ENCODE peak calls at places on chromosomes 2 and 18, in seven cellular contexts. P, M, N, U, J, Z and D are unnamed samples.

GRCh38 chr18:24268784-24269550 is 128.7 kb downstream of the OSBPL1A start:
- DNase-seq in N (no peak), P (no peak), U (no peak), J (no peak), M (no peak), Z (no peak), D (no peak)

GRCh38 chr18:44708451-44709083 is 27.9 kb downstream of the SETBP1 start:
- DNase-seq in Z (no peak), P (no peak), N (no peak), M (no peak), U (no peak), J (no peak), D (no peak)

GRCh38 chr2:10581990-10582389 is 107.8 kb downstream of the NOL10 start:
- DNase-seq in N (no peak), M (no peak), U (no peak), P (no peak), J (no peak), Z (no peak), D (no peak)

GRCh38 chr2:219658861-219659260 is 31.4 kb downstream of the SLC4A3 start:
- DNase-seq in N (no peak), Z (no peak), J (no peak), U (no peak), P (no peak), M (no peak), D (no peak)

GRCh38 chr2:202989749-202990148 is 24.9 kb upstream of the NBEAL1 start:
- DNase-seq in P (no peak), J (no peak), U (no peak), M (no peak), N (no peak), Z (no peak), D (no peak)

GRCh38 chr2:54558188-54558975 is 102.3 kb downstream of the SPTBN1 start:
- DNase-seq in J (no peak), P (peak), Z (peak), M (peak), U (peak), N (peak), D (peak)

GRCh38 chr2:60552096-60552850 is 1.2 kb downstream of the BCL11A start:
- DNase-seq in Z (peak), M (no peak), N (no peak), P (no peak), U (no peak), J (no peak), D (no peak)

GRCh38 chr2:176165598-176166055 is 8.5 kb downstream of the HOXD3 start:
- DNase-seq in Z (no peak), J (no peak), P (no peak), M (no peak), U (no peak), N (no peak), D (no peak)

GRCh38 chr18:30632058-30632718 is 410.4 kb downstream of the DSC3 start:
- DNase-seq in N (no peak), M (no peak), J (no peak), Z (no peak), P (no peak), U (peak), D (no peak)

GRCh38 chr2:190744041-190744440 is 95.2 kb downstream of the NAB1 start:
- DNase-seq in U (no peak), J (no peak), Z (no peak), N (no peak), M (no peak), P (no peak), D (no peak)

GRCh38 chr2:105396254-105397024 is 2.4 kb downstream of the FHL2 start:
- DNase-seq in U (no peak), J (no peak), N (peak), M (peak), P (peak), Z (no peak), D (no peak)

GRCh38 chr2:39898934-39899333 is 119.9 kb upstream of the THUMPD2 start:
- DNase-seq in U (no peak), M (no peak), P (no peak), N (no peak), J (no peak), Z (no peak), D (no peak)

GRCh38 chr2:86628091-86628522 is 4.4 kb upstream of the RNF103 start:
- DNase-seq in N (peak), Z (no peak), J (peak), P (no peak), U (no peak), M (no peak), D (no peak)

GRCh38 chr2:178298785-178299212 is 104.5 kb downstream of the OSBPL6 start:
- DNase-seq in N (no peak), U (no peak), M (peak), Z (no peak), J (no peak), P (no peak), D (no peak)

GRCh38 chr2:236167297-236168109 is 683 bp downstream of the GBX2 start:
- DNase-seq in M (no peak), Z (peak), N (no peak), J (no peak), U (no peak), P (peak), D (peak)

GRCh38 chr2:181457121-181457740 is at the start of gene ITGA4:
- DNase-seq in M (no peak), J (peak), N (no peak), U (peak), Z (peak), P (peak), D (no peak)

GRCh38 chr2:148725569-148725968 is 81.0 kb downstream of the EPC2 start:
- DNase-seq in N (no peak), Z (no peak), M (no peak), U (no peak), P (no peak), J (no peak), D (no peak)

GRCh38 chr18:79401494-79402208 is 5.9 kb downstream of the NFATC1 start:
- DNase-seq in P (no peak), U (no peak), M (no peak), N (no peak), J (no peak), Z (no peak), D (no peak)

GRCh38 chr2:182078988-182079602 is 93.4 kb downstream of the PPP1R1C start:
- DNase-seq in Z (no peak), M (no peak), P (no peak), J (no peak), U (no peak), N (no peak), D (no peak)

GRCh38 chr18:26457611-26458350 is 90.6 kb downstream of the KCTD1 start:
- DNase-seq in J (no peak), U (peak), N (no peak), M (no peak), P (peak), Z (no peak), D (no peak)

GRCh38 chr2:32931945-32932709 is 14.6 kb upstream of the LTBP1 start:
- DNase-seq in N (no peak), M (no peak), P (no peak), J (no peak), U (no peak), Z (no peak), D (peak)

GRCh38 chr18:2655954-2656236 is 369 bp downstream of the SMCHD1 start:
- DNase-seq in P (peak), N (no peak), M (peak), U (no peak), Z (no peak), J (no peak), D (peak)

GRCh38 chr2:7736646-7737305 is 819.6 kb downstream of the RNF144A start:
- DNase-seq in Z (no peak), M (no peak), U (no peak), P (no peak), N (no peak), J (no peak), D (no peak)

GRCh38 chr2:39733070-39733674 is 45.9 kb downstream of the THUMPD2 start:
- DNase-seq in P (no peak), J (no peak), M (no peak), Z (no peak), U (no peak), N (no peak), D (no peak)

GRCh38 chr2:182858671-182859070 is 7.8 kb downstream of the FRZB start:
- DNase-seq in P (no peak), N (no peak), J (no peak), U (no peak), M (no peak), Z (no peak), D (no peak)

GRCh38 chr2:1752751-1753150 is 8.4 kb upstream of the PXDN start:
- DNase-seq in N (no peak), J (no peak), P (no peak), M (no peak), U (no peak), Z (no peak), D (no peak)

GRCh38 chr2:8608411-8608954 is 73.4 kb upstream of the ID2 start:
- DNase-seq in N (no peak), M (no peak), Z (no peak), P (no peak), J (peak), U (no peak), D (no peak)

GRCh38 chr2:160494243-160494642 is 636 bp upstream of the RBMS1 start:
- DNase-seq in J (no peak), P (no peak), U (no peak), N (no peak), M (no peak), Z (no peak), D (no peak)

GRCh38 chr2:27807476-27807875 is 36.0 kb downstream of the MRPL33 start:
- DNase-seq in J (no peak), U (no peak), N (peak), P (peak), M (peak), Z (peak), D (peak)

GRCh38 chr2:232632904-232633412 is 446 bp upstream of the EFHD1 start:
- DNase-seq in P (peak), J (no peak), N (no peak), U (no peak), Z (no peak), M (no peak), D (no peak)

GRCh38 chr2:225074919-225075681 is 32.8 kb upstream of the DOCK10 start:
- DNase-seq in N (no peak), M (no peak), U (no peak), Z (no peak), J (no peak), P (no peak), D (no peak)

GRCh38 chr2:233198026-233198425 is 53.4 kb upstream of the ATG16L1 start:
- DNase-seq in P (no peak), J (no peak), U (no peak), N (no peak), M (no peak), Z (no peak), D (no peak)

GRCh38 chr2:177724398-177725287 is 332.1 kb downstream of the AGPS start:
- DNase-seq in P (peak), J (no peak), M (peak), N (peak), Z (peak), U (peak), D (peak)

GRCh38 chr2:121283670-121284245 is 1.2 kb downstream of the TFCP2L1 start:
- DNase-seq in N (no peak), J (no peak), M (no peak), P (no peak), Z (no peak), U (no peak), D (no peak)

GRCh38 chr2:127632592-127633489 is 13.1 kb upstream of the GPR17 start:
- DNase-seq in J (no peak), U (no peak), P (no peak), M (no peak), Z (no peak), N (no peak), D (no peak)

DNA sequence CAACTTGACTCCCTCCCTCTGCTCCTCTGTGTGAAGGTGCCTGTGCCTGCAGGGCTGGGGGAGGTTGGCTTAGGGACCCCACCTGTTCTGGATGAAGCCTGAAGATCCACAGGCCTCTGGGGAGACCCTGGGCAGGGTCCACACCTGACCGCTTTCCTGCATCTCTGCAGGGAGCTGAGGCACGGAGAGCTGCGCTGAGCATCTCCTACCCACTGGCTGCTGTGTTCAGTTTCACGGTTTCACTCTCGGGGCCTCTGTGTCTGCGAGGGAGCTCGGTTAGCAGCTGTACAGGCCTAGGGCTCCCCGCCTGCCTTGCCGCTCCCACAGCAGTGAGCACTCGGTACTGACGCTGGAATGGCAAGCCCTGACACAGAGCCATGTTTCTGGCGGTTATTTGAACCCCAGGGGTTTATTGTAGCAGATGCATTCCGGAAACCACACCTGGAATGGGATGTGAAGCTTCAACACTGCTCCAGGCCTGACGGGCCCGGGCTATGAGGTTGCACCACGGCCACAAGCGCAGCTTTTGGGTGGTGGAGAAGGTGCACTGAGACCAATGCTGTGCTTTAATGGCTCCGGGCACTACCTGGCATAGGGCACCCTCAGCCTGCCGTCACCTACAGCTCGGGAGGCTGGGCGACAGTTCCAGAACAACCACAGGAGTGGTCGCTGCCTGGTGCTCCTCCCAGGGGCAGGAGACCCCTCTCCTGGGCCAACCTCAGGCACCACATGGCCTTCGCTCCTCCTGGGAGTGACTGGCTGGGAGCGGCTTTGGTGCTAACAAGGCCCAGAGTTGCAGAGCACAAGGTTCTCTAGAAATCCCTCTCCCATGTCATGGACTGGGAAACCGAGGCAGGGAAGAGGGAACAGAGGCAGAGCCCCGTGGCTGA is 257.9 kb downstream of the NDUFA10 start:
- DNase-seq in P (no peak), M (no peak), U (no peak), N (no peak), J (no peak), Z (no peak), D (no peak)
- TF ChIP-seq JUND in P (no peak), M (no peak), U (no peak), N (no peak), J (no peak), Z (no peak), D (no peak)

GRCh38 chr2:70703900-70704549 is 64.0 kb downstream of the ADD2 start:
- DNase-seq in P (peak), Z (peak), N (no peak), J (no peak), M (no peak), U (no peak), D (no peak)
- TF ChIP-seq JUND in P (no peak), Z (no peak), N (no peak), J (no peak), M (no peak), U (no peak), D (no peak)

GRCh38 chr2:152546230-152546837 is 170.9 kb downstream of the PRPF40A start:
- DNase-seq in N (no peak), Z (no peak), P (no peak), J (no peak), M (no peak), U (no peak), D (no peak)
- TF ChIP-seq JUND in N (no peak), Z (no peak), P (no peak), J (no peak), M (no peak), U (no peak), D (no peak)

GRCh38 chr2:237473474-237474453 is 13.3 kb upstream of the MLPH start:
- DNase-seq in Z (no peak), N (no peak), P (no peak), M (no peak), U (no peak), J (no peak), D (no peak)

GRCh38 chr2:237474511-237474911 is 12.5 kb upstream of the MLPH start:
- DNase-seq in P (no peak), M (no peak), J (no peak), N (no peak), Z (peak), U (no peak), D (no peak)

GRCh38 chr2:237472909-237473308 is 14.1 kb upstream of the MLPH start:
- DNase-seq in J (no peak), M (no peak), P (no peak), N (no peak), Z (no peak), U (no peak), D (no peak)

GRCh38 chr2:237472187-237472712 is 14.8 kb upstream of the MLPH start:
- DNase-seq in N (no peak), J (no peak), M (no peak), Z (no peak), P (no peak), U (no peak), D (no peak)

DNA sequence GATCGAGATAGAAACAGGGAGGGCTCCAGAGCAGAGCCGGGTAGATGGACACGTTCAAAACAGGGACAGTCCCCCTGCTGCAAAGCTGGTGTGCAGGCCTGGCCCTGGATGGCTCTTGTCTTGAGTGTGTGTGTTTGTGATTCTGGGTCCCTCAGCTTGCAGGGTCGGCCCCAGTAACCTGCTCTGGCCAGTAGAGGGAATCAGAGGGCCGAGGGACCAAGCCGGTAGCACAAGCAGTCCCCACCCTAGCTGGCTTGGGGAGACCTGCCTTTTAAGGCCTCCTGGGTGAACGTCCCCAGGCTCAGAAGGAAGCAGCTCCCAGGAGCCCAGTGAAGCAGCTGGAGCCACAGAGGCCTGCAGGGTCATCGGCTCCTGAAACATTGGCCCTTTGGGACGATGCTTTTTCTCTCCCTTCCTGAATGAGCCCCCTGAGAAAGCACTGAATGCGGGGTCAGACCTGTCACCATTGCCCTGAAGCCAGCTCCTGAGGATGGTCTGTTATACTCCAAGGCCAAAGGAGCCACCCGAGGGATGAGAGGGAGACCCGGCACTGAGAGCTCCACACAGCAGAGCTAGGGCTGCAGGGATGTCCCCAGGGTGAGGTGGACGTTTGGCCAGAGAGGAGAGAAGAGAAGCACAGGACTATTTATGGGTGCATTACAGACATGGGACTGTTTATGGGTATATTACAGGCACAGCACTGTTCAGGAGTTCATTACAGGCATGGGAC is 15.4 kb upstream of the MLPH start:
- DNase-seq in Z (peak), N (peak), M (peak), P (peak), J (no peak), U (peak), D (peak)
- TF ChIP-seq JUND in Z (no peak), N (no peak), M (no peak), P (peak), J (no peak), U (no peak), D (no peak)